ENCODE peak calls at places on chromosomes 1 and 21, in six cellular contexts. One of them, this sample, is unnamed. For H3K4me1, the result is how much of the 10 kb centered on the place peaks cover.

GRCh38 chr1:58575831-58576726 is 973 bp downstream of the TACSTD2 start:
- DNase-seq in A549: no peak
- DNase-seq in mesendoderm: no peak
- DNase-seq in cardiac muscle cell: no peak
- DNase-seq in neural progenitor cell: no peak
- DNase-seq in transverse colon: no peak
- DNase-seq in this sample: no peak

GRCh38 chr1:212110617-212111016 is 75.1 kb downstream of the DTL start:
- DNase-seq in transverse colon: no peak
- DNase-seq in mesendoderm: no peak
- DNase-seq in neural progenitor cell: no peak
- DNase-seq in A549: no peak
- DNase-seq in cardiac muscle cell: peak
- DNase-seq in this sample: no peak

GRCh38 chr1:8077120-8077573 is 51.0 kb upstream of the ERRFI1 start:
- DNase-seq in neural progenitor cell: peak
- DNase-seq in mesendoderm: peak
- DNase-seq in cardiac muscle cell: peak
- DNase-seq in transverse colon: peak
- DNase-seq in A549: peak
- DNase-seq in this sample: no peak

GRCh38 chr1:26010800-26011199 is 10.8 kb upstream of the EXTL1 start:
- DNase-seq in mesendoderm: no peak
- DNase-seq in cardiac muscle cell: no peak
- DNase-seq in transverse colon: no peak
- DNase-seq in neural progenitor cell: no peak
- DNase-seq in A549: no peak
- DNase-seq in this sample: no peak

GRCh38 chr1:50610563-50610962 is 187.3 kb upstream of the DMRTA2 start:
- DNase-seq in A549: no peak
- DNase-seq in cardiac muscle cell: no peak
- DNase-seq in transverse colon: no peak
- DNase-seq in neural progenitor cell: peak
- DNase-seq in mesendoderm: no peak
- DNase-seq in this sample: no peak

GRCh38 chr1:20602851-20603450 is 14.1 kb downstream of the CDA start:
- DNase-seq in mesendoderm: no peak
- DNase-seq in A549: no peak
- DNase-seq in cardiac muscle cell: no peak
- DNase-seq in transverse colon: no peak
- DNase-seq in neural progenitor cell: no peak
- DNase-seq in this sample: no peak

GRCh38 chr1:108644984-108645383 is 15.9 kb downstream of the HENMT1 start:
- DNase-seq in transverse colon: peak
- DNase-seq in A549: no peak
- DNase-seq in neural progenitor cell: no peak
- DNase-seq in cardiac muscle cell: no peak
- DNase-seq in mesendoderm: peak
- DNase-seq in this sample: peak

GRCh38 chr1:91792393-91793032 is 93.4 kb downstream of the TGFBR3 start:
- DNase-seq in transverse colon: no peak
- DNase-seq in neural progenitor cell: peak
- DNase-seq in cardiac muscle cell: no peak
- DNase-seq in mesendoderm: peak
- DNase-seq in A549: no peak
- DNase-seq in this sample: no peak

GRCh38 chr1:180563013-180563827 is 4.5 kb downstream of the OVAAL start:
- DNase-seq in transverse colon: peak
- DNase-seq in neural progenitor cell: no peak
- DNase-seq in cardiac muscle cell: no peak
- DNase-seq in mesendoderm: peak
- DNase-seq in A549: peak
- DNase-seq in this sample: no peak

GRCh38 chr1:205144751-205145150 is 23.0 kb upstream of the RBBP5 start:
- DNase-seq in transverse colon: no peak
- DNase-seq in cardiac muscle cell: peak
- DNase-seq in mesendoderm: no peak
- DNase-seq in A549: no peak
- DNase-seq in neural progenitor cell: no peak
- DNase-seq in this sample: no peak

GRCh38 chr1:237324226-237324625 is 282.2 kb downstream of the RYR2 start:
- DNase-seq in transverse colon: no peak
- DNase-seq in cardiac muscle cell: no peak
- DNase-seq in neural progenitor cell: no peak
- DNase-seq in A549: no peak
- DNase-seq in mesendoderm: no peak
- DNase-seq in this sample: no peak

GRCh38 chr1:178134061-178134460 is 40.2 kb downstream of the RASAL2 start:
- DNase-seq in neural progenitor cell: no peak
- DNase-seq in cardiac muscle cell: no peak
- DNase-seq in mesendoderm: peak
- DNase-seq in A549: no peak
- DNase-seq in transverse colon: no peak
- DNase-seq in this sample: no peak

DNA sequence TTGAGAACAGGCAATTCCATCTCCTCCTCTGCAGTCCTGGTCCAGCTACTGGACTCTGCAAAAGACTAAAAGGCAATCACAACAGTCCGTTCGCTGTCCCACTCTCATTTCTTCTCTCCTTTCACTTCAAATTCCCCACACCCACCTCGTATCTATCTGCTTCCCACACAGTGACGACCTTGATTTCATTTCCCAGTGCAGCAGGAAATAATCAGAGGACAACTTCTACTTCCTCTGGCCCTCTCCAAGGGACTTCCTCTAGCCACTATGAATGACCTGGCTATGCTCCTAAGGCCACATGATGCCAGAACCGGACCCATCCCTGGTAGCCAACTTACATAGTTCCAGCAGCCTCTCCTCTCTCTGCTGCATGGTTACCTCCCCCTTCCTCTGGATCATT is 8.0 kb downstream of the NOL9 start:
- DNase-seq in neural progenitor cell: no peak
- DNase-seq in transverse colon: no peak
- DNase-seq in cardiac muscle cell: no peak
- DNase-seq in mesendoderm: no peak
- DNase-seq in A549: no peak
- DNase-seq in this sample: no peak
- H3K27ac ChIP-seq in neural progenitor cell: no peak
- H3K27ac ChIP-seq in transverse colon: no peak
- H3K27ac ChIP-seq in cardiac muscle cell: no peak
- H3K27ac ChIP-seq in mesendoderm: no peak
- H3K27ac ChIP-seq in A549: no peak
- H3K27ac ChIP-seq in this sample: no peak

DNA sequence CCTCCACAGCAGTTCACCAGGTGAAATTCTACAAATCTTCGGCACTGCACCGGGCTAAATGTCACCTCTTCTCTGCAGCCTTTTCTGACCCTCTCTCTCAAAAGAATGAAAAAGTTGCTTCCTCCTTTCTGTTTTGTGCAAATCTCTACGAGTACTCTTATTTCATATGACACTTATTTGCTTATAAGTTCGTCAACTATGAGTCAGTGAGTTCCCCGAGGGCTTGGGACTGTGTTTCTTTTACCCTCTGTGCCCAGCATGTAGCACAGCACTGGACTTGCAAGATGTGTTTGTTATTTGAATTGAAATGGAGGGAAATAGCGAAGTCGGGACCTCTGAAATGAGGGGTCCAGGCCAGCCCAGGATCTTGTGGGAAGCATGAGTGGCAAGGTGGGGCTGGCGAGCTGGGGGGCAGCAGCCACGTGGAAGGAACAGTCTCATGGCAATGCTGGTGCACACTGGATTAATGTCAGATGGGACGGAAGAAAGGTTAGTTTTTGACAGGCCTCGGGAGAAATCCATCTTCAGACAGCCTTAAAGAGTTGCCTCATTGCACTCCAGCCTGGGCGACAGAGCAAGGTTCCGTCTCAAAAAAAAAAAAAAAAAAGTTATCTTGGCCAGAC is 6.2 kb downstream of the SLC6A9 start:
- DNase-seq in transverse colon: no peak
- DNase-seq in cardiac muscle cell: no peak
- DNase-seq in neural progenitor cell: no peak
- DNase-seq in mesendoderm: no peak
- DNase-seq in A549: no peak
- DNase-seq in this sample: no peak
- H3K4me1 ChIP-seq in transverse colon: under half
- H3K4me1 ChIP-seq in cardiac muscle cell: under half
- H3K4me1 ChIP-seq in neural progenitor cell: under half
- H3K4me1 ChIP-seq in mesendoderm: under half
- H3K4me1 ChIP-seq in A549: under half
- H3K4me1 ChIP-seq in this sample: under half

DNA sequence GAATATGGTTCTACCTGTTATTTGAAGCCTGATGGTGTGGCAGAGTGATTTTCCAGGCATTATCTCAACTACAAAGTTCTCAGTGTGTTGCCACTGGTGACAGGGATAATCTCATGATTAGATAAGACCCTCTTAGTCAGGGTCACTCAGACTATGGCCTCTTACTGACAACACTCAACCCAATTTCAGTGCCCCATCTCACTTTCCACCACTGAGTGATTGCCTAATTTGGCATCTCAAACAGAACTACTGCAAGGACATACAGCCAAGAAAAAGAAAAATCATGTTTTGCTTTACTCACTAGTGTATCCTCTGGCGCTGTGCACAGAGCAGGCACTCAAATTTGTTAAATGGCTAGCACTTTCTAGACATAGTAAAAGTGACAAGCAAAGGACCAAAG is 36.9 kb upstream of the SLC30A10 start:
- DNase-seq in A549: no peak
- DNase-seq in neural progenitor cell: no peak
- DNase-seq in mesendoderm: peak
- DNase-seq in transverse colon: no peak
- DNase-seq in cardiac muscle cell: peak
- DNase-seq in this sample: no peak
- H3K4me3 ChIP-seq in A549: no peak
- H3K4me3 ChIP-seq in neural progenitor cell: no peak
- H3K4me3 ChIP-seq in mesendoderm: no peak
- H3K4me3 ChIP-seq in transverse colon: no peak
- H3K4me3 ChIP-seq in cardiac muscle cell: no peak
- H3K4me3 ChIP-seq in this sample: no peak

GRCh38 chr1:1356796-1357401 is 1.5 kb downstream of the MXRA8 start:
- DNase-seq in neural progenitor cell: peak
- DNase-seq in A549: no peak
- DNase-seq in transverse colon: no peak
- DNase-seq in mesendoderm: no peak
- DNase-seq in cardiac muscle cell: no peak
- DNase-seq in this sample: no peak

GRCh38 chr1:1359668-1360468 is 1.5 kb upstream of the MXRA8 start:
- DNase-seq in transverse colon: no peak
- DNase-seq in A549: no peak
- DNase-seq in neural progenitor cell: no peak
- DNase-seq in cardiac muscle cell: no peak
- DNase-seq in mesendoderm: no peak
- DNase-seq in this sample: no peak

GRCh38 chr1:1357871-1358432 is 403 bp downstream of the MXRA8 start:
- DNase-seq in A549: no peak
- DNase-seq in mesendoderm: no peak
- DNase-seq in cardiac muscle cell: no peak
- DNase-seq in neural progenitor cell: no peak
- DNase-seq in transverse colon: no peak
- DNase-seq in this sample: no peak

GRCh38 chr1:1359316-1359667 is 937 bp upstream of the MXRA8 start:
- DNase-seq in cardiac muscle cell: no peak
- DNase-seq in mesendoderm: no peak
- DNase-seq in neural progenitor cell: no peak
- DNase-seq in A549: no peak
- DNase-seq in transverse colon: no peak
- DNase-seq in this sample: peak

GRCh38 chr1:1358433-1359201 is at the start of gene MXRA8:
- DNase-seq in transverse colon: peak
- DNase-seq in cardiac muscle cell: peak
- DNase-seq in A549: no peak
- DNase-seq in mesendoderm: peak
- DNase-seq in neural progenitor cell: peak
- DNase-seq in this sample: no peak
- H3K27ac ChIP-seq in transverse colon: peak
- H3K27ac ChIP-seq in cardiac muscle cell: peak
- H3K27ac ChIP-seq in A549: peak
- H3K27ac ChIP-seq in mesendoderm: no peak
- H3K27ac ChIP-seq in neural progenitor cell: no peak
- H3K27ac ChIP-seq in this sample: peak

DNA sequence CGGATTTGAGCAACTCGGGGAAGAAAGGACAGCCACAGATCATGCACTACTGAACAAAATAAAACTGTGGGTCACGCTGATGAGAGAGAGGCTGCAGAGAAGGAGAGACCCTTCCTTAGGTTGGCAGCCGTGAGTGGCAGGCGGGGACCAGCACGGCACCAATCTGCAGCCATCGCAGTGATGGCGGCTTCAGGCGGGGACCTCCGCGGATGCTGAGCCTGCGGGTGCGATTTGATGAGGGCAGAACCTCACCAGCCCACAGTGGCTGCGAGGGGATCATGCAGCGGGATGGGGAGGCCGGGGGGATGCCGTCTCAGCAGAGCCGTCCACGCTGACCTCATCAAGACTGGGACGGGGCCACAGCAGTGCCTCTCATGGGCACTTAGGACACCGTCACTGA is 11.8 kb downstream of the ITGB2 start:
- DNase-seq in A549: no peak
- DNase-seq in transverse colon: no peak
- DNase-seq in mesendoderm: no peak
- DNase-seq in cardiac muscle cell: no peak
- DNase-seq in neural progenitor cell: no peak
- DNase-seq in this sample: no peak
- H3K4me1 ChIP-seq in A549: under half
- H3K4me1 ChIP-seq in transverse colon: under half
- H3K4me1 ChIP-seq in mesendoderm: under half
- H3K4me1 ChIP-seq in cardiac muscle cell: under half
- H3K4me1 ChIP-seq in neural progenitor cell: under half
- H3K4me1 ChIP-seq in this sample: half or more

GRCh38 chr1:213737398-213738040 is 250.3 kb upstream of the PROX1 start:
- DNase-seq in mesendoderm: peak
- DNase-seq in neural progenitor cell: no peak
- DNase-seq in A549: no peak
- DNase-seq in cardiac muscle cell: no peak
- DNase-seq in transverse colon: no peak
- DNase-seq in this sample: no peak
- H3K4me3 ChIP-seq in mesendoderm: no peak
- H3K4me3 ChIP-seq in neural progenitor cell: no peak
- H3K4me3 ChIP-seq in A549: no peak
- H3K4me3 ChIP-seq in cardiac muscle cell: no peak
- H3K4me3 ChIP-seq in transverse colon: no peak
- H3K4me3 ChIP-seq in this sample: no peak

DNA sequence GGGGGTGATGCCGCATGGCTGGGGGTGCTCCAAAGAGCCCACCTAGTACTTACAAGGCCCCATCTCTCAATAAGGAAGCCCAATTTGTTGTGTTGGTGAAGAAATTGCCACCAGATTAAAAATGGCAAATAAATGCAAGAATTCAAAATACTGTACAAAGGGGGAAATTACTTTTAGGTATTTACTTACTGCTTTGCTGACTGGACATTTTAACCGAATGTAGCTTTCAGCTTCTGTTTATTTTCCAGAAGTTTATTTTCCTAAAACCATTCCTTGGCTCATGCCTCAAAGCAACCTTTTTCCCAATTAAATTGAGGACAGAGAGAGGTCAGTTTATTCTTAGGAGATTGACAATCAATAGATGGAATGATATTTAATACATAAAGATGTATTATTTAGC is 47.6 kb upstream of the H6PD start:
- DNase-seq in transverse colon: no peak
- DNase-seq in neural progenitor cell: no peak
- DNase-seq in A549: no peak
- DNase-seq in cardiac muscle cell: no peak
- DNase-seq in mesendoderm: no peak
- DNase-seq in this sample: no peak
- H3K27ac ChIP-seq in transverse colon: no peak
- H3K27ac ChIP-seq in neural progenitor cell: no peak
- H3K27ac ChIP-seq in A549: peak
- H3K27ac ChIP-seq in cardiac muscle cell: no peak
- H3K27ac ChIP-seq in mesendoderm: no peak
- H3K27ac ChIP-seq in this sample: no peak